ENCODE peak calls at places on chromosomes 13 and 19, in six cellular contexts. V, O, Z, X, J and N are unnamed samples.

GRCh38 chr19:4911786-4912672 is 2.7 kb downstream of the UHRF1 start:
- DNase-seq in V (peak; percentile 49), O (peak; percentile 53), Z (no peak), X (peak; percentile 40), J (peak; percentile 82), N (peak; percentile 79)

GRCh38 chr13:104408733-104409132 is 1342.5 kb upstream of the SLC10A2 start:
- DNase-seq in V (no peak), O (no peak), Z (no peak), X (no peak), J (no peak), N (no peak)

GRCh38 chr13:111398196-111398595 is 77.8 kb downstream of the TEX29 start:
- DNase-seq in V (no peak), O (no peak), Z (no peak), X (no peak), J (no peak), N (no peak)

GRCh38 chr19:33954686-33955085 is 158.0 kb downstream of the KCTD15 start:
- DNase-seq in V (no peak), O (no peak), Z (no peak), X (no peak), J (no peak), N (no peak)

GRCh38 chr19:7618771-7619510 is 10.4 kb downstream of the XAB2 start:
- DNase-seq in V (no peak), O (no peak), Z (no peak), X (no peak), J (peak; percentile 87), N (no peak)

GRCh38 chr19:4379383-4380253 is 20.7 kb downstream of the SH3GL1 start:
- DNase-seq in V (no peak), O (no peak), Z (peak; percentile 69), X (no peak), J (peak; percentile 18), N (no peak)

GRCh38 chr13:98324105-98324504 is 147.0 kb upstream of the RNF113B start:
- DNase-seq in V (no peak), O (no peak), Z (no peak), X (no peak), J (no peak), N (no peak)

GRCh38 chr13:91368676-91369425 is 21.4 kb downstream of the MIR17HG start:
- DNase-seq in V (no peak), O (no peak), Z (no peak), X (no peak), J (no peak), N (no peak)

GRCh38 chr19:45402469-45403070 is 2.3 kb downstream of the PPP1R13L start:
- DNase-seq in V (no peak), O (peak; percentile 86), Z (no peak), X (no peak), J (peak; percentile 62), N (no peak)

GRCh38 chr19:33686687-33687541 is 65.2 kb downstream of the CHST8 start:
- DNase-seq in V (no peak), O (no peak), Z (no peak), X (no peak), J (peak; percentile 68), N (no peak)

GRCh38 chr19:41537789-41538188 is 38.2 kb upstream of the CEACAM21 start:
- DNase-seq in V (no peak), O (peak; percentile 17), Z (no peak), X (peak; percentile 6), J (no peak), N (no peak)

GRCh38 chr19:4360641-4361151 is 17.3 kb downstream of the MPND start:
- DNase-seq in V (no peak), O (no peak), Z (no peak), X (no peak), J (no peak), N (no peak)

GRCh38 chr13:40384976-40385857 is 281.2 kb downstream of the FOXO1 start:
- DNase-seq in V (no peak), O (no peak), Z (no peak), X (peak; percentile 65), J (no peak), N (no peak)

GRCh38 chr19:35155441-35155840 is 906 bp downstream of the FXYD5 start:
- DNase-seq in V (no peak), O (peak; percentile 48), Z (no peak), X (no peak), J (no peak), N (no peak)

GRCh38 chr13:66886248-66886647 is 343.9 kb downstream of the PCDH9 start:
- DNase-seq in V (no peak), O (no peak), Z (no peak), X (no peak), J (no peak), N (no peak)

GRCh38 chr19:12793290-12794195 is 2.3 kb downstream of the JUNB start:
- DNase-seq in V (no peak), O (peak; percentile 80), Z (peak; percentile 81), X (peak; percentile 86), J (peak; percentile 93), N (peak; percentile 87)

GRCh38 chr13:30904043-30904442 is 2.0 kb upstream of the MEDAG start:
- DNase-seq in V (no peak), O (no peak), Z (no peak), X (no peak), J (no peak), N (no peak)
- H3K27ac ChIP-seq in V (no peak overlapping the region), O (no peak overlapping the region), Z (no peak overlapping the region), X (no peak overlapping the region), J (no peak overlapping the region), N (no peak overlapping the region)

GRCh38 chr19:10518444-10519361 is 1.5 kb upstream of the S1PR5 start:
- DNase-seq in V (no peak), O (no peak), Z (no peak), X (no peak), J (peak; percentile 51), N (no peak)

GRCh38 chr19:10516064-10516385 is 1.2 kb downstream of the S1PR5 start:
- DNase-seq in V (no peak), O (no peak), Z (no peak), X (no peak), J (no peak), N (no peak)

GRCh38 chr19:10516671-10517286 is 468 bp downstream of the S1PR5 start:
- DNase-seq in V (no peak), O (no peak), Z (no peak), X (no peak), J (no peak), N (no peak)

GRCh38 chr19:10517760-10518443 is 655 bp upstream of the S1PR5 start:
- DNase-seq in V (no peak), O (peak; percentile 88), Z (no peak), X (no peak), J (peak; percentile 69), N (no peak)

DNA sequence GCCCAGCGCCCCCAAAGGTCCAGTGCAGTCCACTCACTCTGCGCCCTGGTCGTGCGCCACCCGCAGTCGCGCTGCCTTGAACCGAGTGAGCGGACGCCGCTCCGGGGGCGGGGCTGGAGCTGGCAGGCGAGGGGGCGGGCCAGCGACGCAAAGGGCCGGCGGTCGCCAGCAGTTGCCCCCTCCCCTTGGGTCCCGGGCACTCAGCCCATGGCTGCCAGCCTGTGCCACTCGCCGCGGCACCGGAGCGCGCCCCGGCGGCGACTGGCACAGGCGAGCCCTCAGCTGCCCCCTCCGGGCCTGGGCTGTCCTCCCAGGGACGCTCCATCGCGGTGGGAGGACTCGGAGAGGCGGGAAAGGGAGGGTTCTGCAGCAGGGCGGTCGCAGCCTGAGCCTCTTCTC is at the start of gene S1PR5:
- DNase-seq in V (no peak), O (peak; percentile 70), Z (no peak), X (no peak), J (peak; percentile 70), N (no peak)
- H3K4me3 ChIP-seq in V (peak within 1 kb of the TSS; percentile 79), O (peak within 1 kb of the TSS; percentile 30), Z (no peak within 1 kb of the TSS), X (peak within 1 kb of the TSS; percentile 66), J (peak within 1 kb of the TSS; percentile 38), N (peak within 1 kb of the TSS; percentile 10)

DNA sequence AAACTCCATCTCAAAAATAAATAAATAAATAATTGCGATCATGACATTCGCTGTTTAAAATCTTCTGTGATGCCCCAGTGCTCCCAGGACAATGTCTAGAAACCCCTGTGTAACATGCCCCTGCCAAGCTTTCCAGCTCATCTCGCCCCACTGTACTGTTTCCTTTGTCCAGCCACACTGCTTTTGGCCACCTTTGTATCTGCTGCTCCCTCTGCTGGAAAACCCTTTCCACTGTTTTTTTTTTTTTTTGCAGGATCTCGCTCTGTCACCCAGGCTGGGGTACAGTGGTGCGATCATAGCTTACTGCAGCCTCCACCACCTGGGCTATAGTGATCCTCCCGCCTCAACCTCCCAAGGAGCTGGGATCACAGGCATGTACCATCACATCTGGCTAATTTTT is 7.5 kb downstream of the PLAUR start:
- DNase-seq in V (no peak), O (no peak), Z (no peak), X (peak; percentile 41), J (peak; percentile 36), N (no peak)
- TF ChIP-seq GABPA in V (no peak), O (no peak), Z (no peak), X (no peak), J (no peak), N (no peak)

GRCh38 chr19:36423925-36424324 is 5.5 kb upstream of the ZFP82 start:
- DNase-seq in V (no peak), O (no peak), Z (no peak), X (no peak), J (no peak), N (no peak)
- H3K27ac ChIP-seq in V (no peak overlapping the region), O (no peak overlapping the region), Z (no peak overlapping the region), X (no peak overlapping the region), J (no peak overlapping the region), N (no peak overlapping the region)

GRCh38 chr19:6455924-6456323 is 3.7 kb downstream of the SLC25A23 start:
- DNase-seq in V (no peak), O (no peak), Z (no peak), X (no peak), J (no peak), N (no peak)

GRCh38 chr19:6459356-6460098 is at the start of gene SLC25A23:
- DNase-seq in V (peak; percentile 33), O (peak; percentile 87), Z (peak; percentile 40), X (peak; percentile 46), J (peak; percentile 97), N (peak; percentile 60)

GRCh38 chr19:6460099-6460884 is 700 bp upstream of the SLC25A23 start:
- DNase-seq in V (peak; percentile 86), O (peak; percentile 97), Z (peak; percentile 89), X (peak; percentile 94), J (peak; percentile 99), N (peak; percentile 99)

GRCh38 chr19:6458695-6459355 is 767 bp downstream of the SLC25A23 start:
- DNase-seq in V (no peak), O (peak; percentile 44), Z (no peak), X (no peak), J (no peak), N (no peak)

GRCh38 chr19:6457958-6458694 is 1.5 kb downstream of the SLC25A23 start:
- DNase-seq in V (no peak), O (peak; percentile 77), Z (peak; percentile 44), X (no peak), J (no peak), N (no peak)
- H3K4me3 ChIP-seq in V (no peak overlapping the region), O (peak overlapping the region; percentile 77), Z (peak overlapping the region; percentile 80), X (peak overlapping the region; percentile 81), J (no peak overlapping the region), N (no peak overlapping the region)

GRCh38 chr13:44739120-44739519 is 163.0 kb upstream of the TSC22D1 start:
- DNase-seq in V (no peak), O (no peak), Z (no peak), X (no peak), J (no peak), N (no peak)

GRCh38 chr13:44735806-44736205 is 159.7 kb upstream of the TSC22D1 start:
- DNase-seq in V (no peak), O (no peak), Z (no peak), X (no peak), J (no peak), N (no peak)

GRCh38 chr13:44734204-44734707 is 158.1 kb upstream of the TSC22D1 start:
- DNase-seq in V (no peak), O (no peak), Z (no peak), X (no peak), J (peak; percentile 77), N (no peak)

GRCh38 chr13:44738463-44738862 is 162.3 kb upstream of the TSC22D1 start:
- DNase-seq in V (no peak), O (no peak), Z (no peak), X (no peak), J (no peak), N (no peak)

GRCh38 chr13:44739539-44739938 is 163.4 kb upstream of the TSC22D1 start:
- DNase-seq in V (no peak), O (no peak), Z (no peak), X (no peak), J (no peak), N (no peak)
- TF ChIP-seq GABPA in V (no peak), O (no peak), Z (no peak), X (no peak), J (no peak), N (no peak)